ENCODE peak calls at places on chromosomes 12 and 14, in seven cellular contexts. E, M, B, J, I, P and O are unnamed samples.

GRCh38 chr12:20367731-20368652 is at the start of gene PDE3A:
- DNase-seq in J (no peak), M (no peak), E (peak; percentile 36), B (peak; percentile 42), I (peak; percentile 18), P (peak; percentile 31), O (peak; percentile 31)

GRCh38 chr12:16347391-16348298 is at the start of gene MGST1:
- DNase-seq in M (no peak), J (no peak), P (peak; percentile 13), I (peak; percentile 88), E (peak; percentile 89), B (peak; percentile 36), O (peak; percentile 94)

GRCh38 chr12:115004469-115005146 is 320.6 kb upstream of the TBX3 start:
- DNase-seq in J (no peak), B (no peak), P (no peak), E (no peak), I (peak; percentile 60), M (no peak), O (no peak)

GRCh38 chr12:96255077-96255476 is 60.9 kb downstream of the ELK3 start:
- DNase-seq in B (no peak), P (peak; percentile 53), M (no peak), I (peak; percentile 51), J (no peak), E (peak; percentile 34), O (peak; percentile 66)

GRCh38 chr14:87643005-87643404 is 350.0 kb downstream of the GALC start:
- DNase-seq in P (no peak), J (no peak), M (no peak), I (no peak), B (peak; percentile 47), E (peak; percentile 80), O (no peak)

GRCh38 chr12:2613674-2614073 is 181.1 kb upstream of the FKBP4 start:
- DNase-seq in M (no peak), J (peak; percentile 91), B (peak; percentile 32), I (peak; percentile 63), P (no peak), E (no peak), O (no peak)

GRCh38 chr14:97477353-97477752 is 680.2 kb downstream of the VRK1 start:
- DNase-seq in P (no peak), I (no peak), E (no peak), M (no peak), J (no peak), B (no peak), O (no peak)

GRCh38 chr14:72663956-72664650 is 229.8 kb downstream of the DPF3 start:
- DNase-seq in I (no peak), M (no peak), E (no peak), P (no peak), B (no peak), J (no peak), O (no peak)

GRCh38 chr12:70837026-70837425 is 83.5 kb downstream of the PTPRR start:
- DNase-seq in M (no peak), P (no peak), I (no peak), E (no peak), B (no peak), J (no peak), O (no peak)

GRCh38 chr12:70646850-70647249 is 9.6 kb upstream of the PTPRB start:
- DNase-seq in B (no peak), J (no peak), I (no peak), E (no peak), P (no peak), M (no peak), O (no peak)

GRCh38 chr14:50846171-50846880 is 15.4 kb upstream of the NIN start:
- DNase-seq in B (no peak), I (no peak), M (no peak), J (peak; percentile 65), E (peak; percentile 35), P (no peak), O (no peak)

GRCh38 chr14:91163316-91163715 is 49.4 kb downstream of the DGLUCY start:
- DNase-seq in I (no peak), M (no peak), B (no peak), P (peak; percentile 86), E (no peak), J (no peak), O (no peak)

GRCh38 chr14:102777711-102778615 is 714 bp downstream of the TRAF3 start:
- DNase-seq in J (no peak), M (peak; percentile 23), I (no peak), B (no peak), P (no peak), E (peak; percentile 28), O (peak; percentile 90)

GRCh38 chr14:20112321-20112720 is 1.8 kb downstream of the OR4K17 start:
- DNase-seq in I (no peak), P (no peak), E (no peak), J (no peak), B (no peak), M (no peak), O (no peak)
- H3K9me3 ChIP-seq in I (no peaks in the 10 kb centered on the region), P (no peaks in the 10 kb centered on the region), E (no peaks in the 10 kb centered on the region), J (no peaks in the 10 kb centered on the region), B (no peaks in the 10 kb centered on the region), M (no peaks in the 10 kb centered on the region), O (no peaks in the 10 kb centered on the region)

DNA sequence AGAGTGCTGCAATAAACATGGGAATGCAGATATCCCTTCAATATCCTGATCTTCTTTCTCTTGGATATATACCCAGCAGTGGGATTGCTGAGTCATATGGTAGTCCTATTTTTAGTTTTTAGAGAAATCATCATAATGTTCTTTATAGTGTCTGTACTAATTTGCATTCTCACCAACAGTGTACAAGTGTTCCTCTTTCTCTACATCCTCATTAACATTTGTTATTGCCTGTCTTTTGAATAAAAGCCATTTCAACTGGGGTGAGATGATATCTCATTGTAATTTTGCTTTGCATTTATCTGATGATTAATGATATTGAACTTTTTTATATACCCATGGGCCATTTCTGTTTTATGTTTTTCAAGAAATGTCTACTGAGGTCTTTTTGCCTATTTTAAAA is 34.4 kb upstream of the PLBD1 start:
- DNase-seq in P (no peak), E (no peak), M (no peak), B (no peak), J (no peak), I (no peak), O (no peak)
- H3K9me3 ChIP-seq in P (peaks cover 7% of the 10 kb centered on the region), E (no peaks in the 10 kb centered on the region), M (peaks cover 4% of the 10 kb centered on the region), B (no peaks in the 10 kb centered on the region), J (no peaks in the 10 kb centered on the region), I (peaks cover 3% of the 10 kb centered on the region), O (peaks cover 20% of the 10 kb centered on the region)

GRCh38 chr12:88223519-88223918 is 81.4 kb downstream of the TMTC3 start:
- DNase-seq in M (no peak), I (no peak), B (no peak), P (no peak), J (no peak), E (no peak), O (no peak)
- H3K9me3 ChIP-seq in M (no peaks in the 10 kb centered on the region), I (no peaks in the 10 kb centered on the region), B (no peaks in the 10 kb centered on the region), P (no peaks in the 10 kb centered on the region), J (peaks cover 6% of the 10 kb centered on the region), E (no peaks in the 10 kb centered on the region), O (peaks cover 3% of the 10 kb centered on the region)

GRCh38 chr14:61140271-61140670 is 140.9 kb downstream of the TMEM30B start:
- DNase-seq in J (no peak), E (no peak), I (no peak), P (no peak), M (no peak), B (no peak), O (no peak)

GRCh38 chr14:61139006-61139599 is 142.0 kb downstream of the TMEM30B start:
- DNase-seq in I (no peak), J (no peak), E (no peak), B (no peak), M (no peak), P (no peak), O (no peak)

GRCh38 chr14:61145903-61146411 is 135.2 kb downstream of the TMEM30B start:
- DNase-seq in E (no peak), B (no peak), P (no peak), M (no peak), I (no peak), J (no peak), O (no peak)

GRCh38 chr14:61145258-61145902 is 135.8 kb downstream of the TMEM30B start:
- DNase-seq in P (peak; percentile 67), M (no peak), J (peak; percentile 95), E (no peak), B (peak; percentile 28), I (no peak), O (no peak)

DNA sequence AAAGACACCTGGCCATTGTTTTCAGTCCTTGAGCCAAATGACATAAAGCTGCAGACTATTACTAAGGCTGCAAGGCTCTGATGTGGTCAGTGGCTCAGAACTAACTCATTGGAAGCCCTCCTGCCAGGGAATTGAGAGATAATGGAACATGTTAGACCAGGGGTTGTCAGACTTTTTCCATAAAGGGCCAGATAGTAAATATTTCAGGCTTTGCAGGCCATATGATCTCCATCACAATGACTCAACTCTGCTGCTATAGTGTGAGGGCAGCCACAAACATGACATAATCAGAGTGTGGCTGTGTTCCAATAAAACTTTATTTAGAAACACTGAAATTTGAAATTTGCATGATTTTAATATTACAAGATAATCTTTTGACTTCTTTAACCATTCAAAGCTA is 140.3 kb downstream of the TMEM30B start:
- DNase-seq in E (no peak), I (no peak), J (peak; percentile 80), M (no peak), P (no peak), B (no peak), O (no peak)
- H3K9me3 ChIP-seq in E (no peaks in the 10 kb centered on the region), I (no peaks in the 10 kb centered on the region), J (peaks cover 6% of the 10 kb centered on the region), M (no peaks in the 10 kb centered on the region), P (no peaks in the 10 kb centered on the region), B (no peaks in the 10 kb centered on the region), O (no peaks in the 10 kb centered on the region)

GRCh38 chr14:105931808-105932483 is 405.6 kb downstream of the TMEM121 start:
- DNase-seq in P (no peak), I (peak; percentile 3), E (no peak), M (no peak), J (no peak), B (no peak), O (no peak)

GRCh38 chr14:105927661-105928060 is 401.3 kb downstream of the TMEM121 start:
- DNase-seq in P (no peak), J (no peak), B (no peak), I (no peak), E (no peak), M (no peak), O (peak; percentile 7)

GRCh38 chr14:105927094-105927475 is 400.7 kb downstream of the TMEM121 start:
- DNase-seq in J (no peak), E (no peak), B (no peak), I (no peak), P (no peak), M (no peak), O (peak; percentile 56)

GRCh38 chr14:105930572-105930971 is 404.2 kb downstream of the TMEM121 start:
- DNase-seq in B (no peak), I (no peak), J (no peak), P (no peak), M (no peak), E (no peak), O (no peak)

DNA sequence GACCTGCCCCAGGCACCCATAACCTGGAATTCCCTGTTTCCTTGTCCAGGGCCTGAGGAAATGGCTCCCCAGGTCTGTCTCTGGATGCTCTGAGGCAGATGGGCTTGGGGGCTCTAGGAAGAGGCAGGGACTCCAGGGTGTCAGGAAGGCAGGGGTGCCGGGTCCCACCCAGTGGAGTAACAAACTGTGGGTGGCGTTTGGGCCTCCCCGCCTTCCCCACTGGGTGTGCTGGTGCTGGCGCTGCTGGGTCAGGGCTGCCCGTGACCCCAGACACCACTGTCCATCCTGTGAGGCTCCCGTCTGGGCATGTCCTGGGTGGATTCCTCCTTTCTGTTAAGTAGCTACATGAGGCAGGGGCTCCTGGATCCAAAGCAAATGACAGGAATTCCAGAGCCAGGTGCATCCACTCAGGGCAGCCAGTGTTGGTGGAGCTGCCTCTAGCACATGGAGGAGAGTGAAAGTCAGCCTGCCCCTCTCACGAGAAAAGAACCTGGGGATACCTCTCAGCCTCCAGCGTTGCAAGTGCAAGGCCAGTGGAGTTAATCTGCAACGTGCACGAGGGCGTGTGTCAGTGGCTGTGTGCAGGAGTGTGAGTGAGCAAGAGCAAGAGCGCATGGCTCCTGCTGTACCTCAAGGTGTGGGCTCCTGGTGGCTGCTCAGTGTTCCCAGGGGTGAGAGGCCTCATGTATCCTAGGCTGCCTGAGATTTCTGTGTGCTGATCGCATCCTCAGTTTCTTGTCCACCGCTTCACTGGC is 403.1 kb downstream of the TMEM121 start:
- DNase-seq in B (no peak), M (no peak), J (no peak), E (no peak), P (no peak), I (no peak), O (peak; percentile 65)
- H3K9me3 ChIP-seq in B (no peaks in the 10 kb centered on the region), M (no peaks in the 10 kb centered on the region), J (peaks cover 77% of the 10 kb centered on the region), E (no peaks in the 10 kb centered on the region), P (no peaks in the 10 kb centered on the region), I (no peaks in the 10 kb centered on the region), O (no peaks in the 10 kb centered on the region)